ENCODE peak calls at places on chromosomes 12 and 14, in seven cellular contexts. S is ELF-1; H is IMR-90; C is stimulated activated CD4-positive, alpha-beta T cell treated with anti-CD3 and anti-CD28 coated beads, Interleukin-15, amount 100 ng/mL, for 24 hours; A is G401; W is cardiac fibroblast; Q is activated CD4-positive, alpha-beta memory T cell treated with anti-CD3 and anti-CD28 coated beads, Interleukin-2, amount 10 ng/mL, durations not matched to agents 7 days and 5 days. D is an unnamed sample.

GRCh38 chr14:89866458-89866857 is 88.1 kb downstream of the EFCAB11 start:
- DNase-seq in Q (no peak), A (no peak), H (no peak), C (no peak), W (no peak), S (no peak), D (no peak)

GRCh38 chr14:59961518-59962062 is 41.6 kb downstream of the LRRC9 start:
- DNase-seq in H (no peak), S (no peak), W (no peak), C (no peak), A (no peak), Q (no peak), D (no peak)

GRCh38 chr14:77559381-77559780 is 57.1 kb downstream of the SPTLC2 start:
- DNase-seq in H (no peak), W (no peak), Q (no peak), A (no peak), S (no peak), C (no peak), D (no peak)

GRCh38 chr12:109592195-109592904 is 18.8 kb downstream of the MVK start:
- DNase-seq in C (no peak), A (peak), S (no peak), Q (no peak), H (no peak), W (no peak), D (no peak)

GRCh38 chr14:103687712-103688111 is 27.5 kb downstream of the XRCC3 start:
- DNase-seq in W (no peak), C (no peak), S (no peak), H (no peak), Q (no peak), A (no peak), D (peak)

GRCh38 chr12:108938247-108938924 is 58.5 kb downstream of the DAO start:
- DNase-seq in Q (no peak), W (no peak), S (no peak), H (no peak), C (no peak), A (no peak), D (no peak)

GRCh38 chr12:29599397-29599796 is 101.9 kb upstream of the OVCH1 start:
- DNase-seq in W (peak), Q (no peak), S (no peak), H (peak), A (no peak), C (no peak), D (no peak)

GRCh38 chr12:115468087-115468510 is 784.1 kb upstream of the TBX3 start:
- DNase-seq in S (peak), Q (no peak), H (peak), W (peak), A (no peak), C (no peak), D (no peak)

GRCh38 chr12:124940393-124941169 is 26.1 kb upstream of the UBC start:
- DNase-seq in W (peak), A (peak), S (peak), C (peak), Q (peak), H (peak), D (peak)

GRCh38 chr12:106522708-106523107 is 60.1 kb upstream of the RFX4 start:
- DNase-seq in A (no peak), W (no peak), C (no peak), Q (no peak), H (no peak), S (no peak), D (no peak)

GRCh38 chr12:2256915-2257314 is 204.1 kb downstream of the CACNA1C start:
- DNase-seq in W (peak), A (no peak), S (no peak), H (peak), Q (no peak), C (no peak), D (no peak)

GRCh38 chr12:123225443-123225842 is 7.5 kb downstream of the MPHOSPH9 start:
- DNase-seq in Q (no peak), W (no peak), C (no peak), S (no peak), A (no peak), H (no peak), D (no peak)

GRCh38 chr12:75208851-75209781 is 523 bp downstream of the KCNC2 start:
- DNase-seq in H (peak), A (no peak), S (peak), W (peak), Q (no peak), C (peak), D (peak)

GRCh38 chr12:108839011-108839889 is 18.1 kb downstream of the SSH1 start:
- DNase-seq in H (peak), Q (no peak), A (peak), W (peak), C (no peak), S (no peak), D (no peak)

GRCh38 chr12:7113389-7113871 is 4.4 kb upstream of the C1RL start:
- DNase-seq in H (peak), S (peak), A (peak), Q (peak), W (peak), C (peak), D (peak)

GRCh38 chr12:234891-235415 is 21.0 kb upstream of the SLC6A12 start:
- DNase-seq in C (no peak), H (no peak), Q (no peak), A (no peak), W (no peak), S (no peak), D (no peak)

GRCh38 chr12:75291014-75291413 is 39.1 kb downstream of the CAPS2 start:
- DNase-seq in Q (no peak), A (no peak), C (no peak), H (no peak), W (no peak), S (no peak), D (no peak)

GRCh38 chr12:124720687-124721500 is 142.8 kb downstream of the SCARB1 start:
- DNase-seq in A (peak), H (peak), W (peak), C (no peak), Q (no peak), S (peak), D (no peak)

GRCh38 chr12:3161861-3162260 is 84.7 kb downstream of the TSPAN9 start:
- DNase-seq in S (peak), Q (no peak), W (no peak), H (no peak), C (no peak), A (no peak), D (no peak)

GRCh38 chr12:106022568-106023012 is 116.2 kb downstream of the NUAK1 start:
- DNase-seq in H (peak), A (no peak), Q (no peak), W (peak), C (no peak), S (no peak), D (no peak)

GRCh38 chr14:39682563-39682962 is 250.3 kb upstream of the FBXO33 start:
- DNase-seq in Q (no peak), C (no peak), H (no peak), S (no peak), W (no peak), A (no peak), D (no peak)

GRCh38 chr12:96720363-96720705 is 186.7 kb upstream of the NEDD1 start:
- DNase-seq in S (no peak), C (peak), A (no peak), H (no peak), Q (peak), W (no peak), D (no peak)

GRCh38 chr14:55814064-55814463 is 234.1 kb downstream of the KTN1 start:
- DNase-seq in A (no peak), W (peak), C (no peak), H (peak), Q (no peak), S (no peak), D (no peak)

GRCh38 chr12:15216036-15216889 is 5.0 kb downstream of the RERG start:
- DNase-seq in Q (no peak), C (no peak), A (no peak), W (no peak), H (no peak), S (no peak), D (no peak)